ENCODE peak calls at places on chromosomes 6 and 20, in eight cellular contexts. One of them, this sample, is unnamed.

GRCh38 chr6:32123681-32124080 is 4.4 kb downstream of the ATF6B start:
- DNase-seq in OCI-LY7: no peak
- DNase-seq in activated CD4-positive, alpha-beta T cell treated with anti-CD3 and anti-CD28 coated beads, Interleukin-2, amount 50 U/mL, for 48 hours: no peak
- DNase-seq in WTC11: no peak
- DNase-seq in activated naive CD4-positive, alpha-beta T cell treated with anti-CD3 and anti-CD28 coated beads for 36 hours: no peak
- DNase-seq in hippocampal formation: no peak
- DNase-seq in GM10248: no peak
- DNase-seq in Calu3: no peak
- DNase-seq in this sample: no peak

GRCh38 chr6:17877196-17877889 is 110.1 kb downstream of the KIF13A start:
- DNase-seq in hippocampal formation: no peak
- DNase-seq in Calu3: no peak
- DNase-seq in activated CD4-positive, alpha-beta T cell treated with anti-CD3 and anti-CD28 coated beads, Interleukin-2, amount 50 U/mL, for 48 hours: no peak
- DNase-seq in GM10248: no peak
- DNase-seq in activated naive CD4-positive, alpha-beta T cell treated with anti-CD3 and anti-CD28 coated beads for 36 hours: no peak
- DNase-seq in WTC11: no peak
- DNase-seq in OCI-LY7: no peak
- DNase-seq in this sample: no peak

GRCh38 chr6:153231048-153231635 is 100.1 kb upstream of the RGS17 start:
- DNase-seq in OCI-LY7: peak; percentile 15
- DNase-seq in Calu3: peak; percentile 62
- DNase-seq in WTC11: peak; percentile 87
- DNase-seq in GM10248: peak; percentile 6
- DNase-seq in hippocampal formation: peak; percentile 3
- DNase-seq in activated CD4-positive, alpha-beta T cell treated with anti-CD3 and anti-CD28 coated beads, Interleukin-2, amount 50 U/mL, for 48 hours: peak; percentile 40
- DNase-seq in activated naive CD4-positive, alpha-beta T cell treated with anti-CD3 and anti-CD28 coated beads for 36 hours: peak; percentile 72
- DNase-seq in this sample: peak; percentile 31

GRCh38 chr20:10077081-10077471 is 42.3 kb downstream of the ANKEF1 start:
- DNase-seq in activated CD4-positive, alpha-beta T cell treated with anti-CD3 and anti-CD28 coated beads, Interleukin-2, amount 50 U/mL, for 48 hours: peak; percentile 2
- DNase-seq in Calu3: peak; percentile 43
- DNase-seq in hippocampal formation: no peak
- DNase-seq in activated naive CD4-positive, alpha-beta T cell treated with anti-CD3 and anti-CD28 coated beads for 36 hours: peak; percentile 10
- DNase-seq in OCI-LY7: no peak
- DNase-seq in GM10248: no peak
- DNase-seq in WTC11: peak; percentile 77
- DNase-seq in this sample: no peak

GRCh38 chr6:56713285-56713684 is 70.6 kb upstream of the DST start:
- DNase-seq in Calu3: peak; percentile 69
- DNase-seq in WTC11: no peak
- DNase-seq in hippocampal formation: no peak
- DNase-seq in activated CD4-positive, alpha-beta T cell treated with anti-CD3 and anti-CD28 coated beads, Interleukin-2, amount 50 U/mL, for 48 hours: no peak
- DNase-seq in OCI-LY7: no peak
- DNase-seq in GM10248: no peak
- DNase-seq in activated naive CD4-positive, alpha-beta T cell treated with anti-CD3 and anti-CD28 coated beads for 36 hours: no peak
- DNase-seq in this sample: no peak

GRCh38 chr6:150142304-150142656 is 564 bp upstream of the PPP1R14C start:
- DNase-seq in GM10248: no peak
- DNase-seq in OCI-LY7: no peak
- DNase-seq in hippocampal formation: no peak
- DNase-seq in activated naive CD4-positive, alpha-beta T cell treated with anti-CD3 and anti-CD28 coated beads for 36 hours: no peak
- DNase-seq in Calu3: peak; percentile 27
- DNase-seq in activated CD4-positive, alpha-beta T cell treated with anti-CD3 and anti-CD28 coated beads, Interleukin-2, amount 50 U/mL, for 48 hours: no peak
- DNase-seq in WTC11: no peak
- DNase-seq in this sample: no peak

GRCh38 chr20:61123751-61124368 is 128.2 kb upstream of the CDH4 start:
- DNase-seq in Calu3: no peak
- DNase-seq in OCI-LY7: no peak
- DNase-seq in activated naive CD4-positive, alpha-beta T cell treated with anti-CD3 and anti-CD28 coated beads for 36 hours: no peak
- DNase-seq in WTC11: no peak
- DNase-seq in GM10248: no peak
- DNase-seq in activated CD4-positive, alpha-beta T cell treated with anti-CD3 and anti-CD28 coated beads, Interleukin-2, amount 50 U/mL, for 48 hours: no peak
- DNase-seq in hippocampal formation: no peak
- DNase-seq in this sample: no peak

GRCh38 chr6:167824591-167825041 is 2.1 kb upstream of the AFDN start:
- DNase-seq in activated CD4-positive, alpha-beta T cell treated with anti-CD3 and anti-CD28 coated beads, Interleukin-2, amount 50 U/mL, for 48 hours: no peak
- DNase-seq in activated naive CD4-positive, alpha-beta T cell treated with anti-CD3 and anti-CD28 coated beads for 36 hours: no peak
- DNase-seq in OCI-LY7: no peak
- DNase-seq in hippocampal formation: peak; percentile 39
- DNase-seq in Calu3: no peak
- DNase-seq in GM10248: no peak
- DNase-seq in WTC11: no peak
- DNase-seq in this sample: no peak

GRCh38 chr6:27651371-27651732 is 178.4 kb upstream of the ZNF184 start:
- DNase-seq in hippocampal formation: no peak
- DNase-seq in activated naive CD4-positive, alpha-beta T cell treated with anti-CD3 and anti-CD28 coated beads for 36 hours: no peak
- DNase-seq in Calu3: peak; percentile 45
- DNase-seq in activated CD4-positive, alpha-beta T cell treated with anti-CD3 and anti-CD28 coated beads, Interleukin-2, amount 50 U/mL, for 48 hours: no peak
- DNase-seq in WTC11: no peak
- DNase-seq in OCI-LY7: no peak
- DNase-seq in GM10248: no peak
- DNase-seq in this sample: no peak

GRCh38 chr6:28922841-28923317 is 906 bp downstream of the TRIM27 start:
- DNase-seq in activated CD4-positive, alpha-beta T cell treated with anti-CD3 and anti-CD28 coated beads, Interleukin-2, amount 50 U/mL, for 48 hours: peak; percentile 43
- DNase-seq in hippocampal formation: no peak
- DNase-seq in GM10248: peak; percentile 51
- DNase-seq in Calu3: peak; percentile 52
- DNase-seq in activated naive CD4-positive, alpha-beta T cell treated with anti-CD3 and anti-CD28 coated beads for 36 hours: peak; percentile 57
- DNase-seq in WTC11: no peak
- DNase-seq in OCI-LY7: peak; percentile 74
- DNase-seq in this sample: peak; percentile 55

GRCh38 chr20:46546293-46546692 is 4.2 kb downstream of the OCSTAMP start:
- DNase-seq in hippocampal formation: no peak
- DNase-seq in OCI-LY7: no peak
- DNase-seq in Calu3: no peak
- DNase-seq in activated naive CD4-positive, alpha-beta T cell treated with anti-CD3 and anti-CD28 coated beads for 36 hours: no peak
- DNase-seq in activated CD4-positive, alpha-beta T cell treated with anti-CD3 and anti-CD28 coated beads, Interleukin-2, amount 50 U/mL, for 48 hours: no peak
- DNase-seq in WTC11: no peak
- DNase-seq in GM10248: no peak
- DNase-seq in this sample: no peak

GRCh38 chr20:14853079-14853478 is 515.7 kb upstream of the FLRT3 start:
- DNase-seq in activated CD4-positive, alpha-beta T cell treated with anti-CD3 and anti-CD28 coated beads, Interleukin-2, amount 50 U/mL, for 48 hours: no peak
- DNase-seq in OCI-LY7: no peak
- DNase-seq in activated naive CD4-positive, alpha-beta T cell treated with anti-CD3 and anti-CD28 coated beads for 36 hours: no peak
- DNase-seq in GM10248: no peak
- DNase-seq in hippocampal formation: no peak
- DNase-seq in Calu3: no peak
- DNase-seq in WTC11: no peak
- DNase-seq in this sample: no peak

GRCh38 chr6:35392111-35392702 is 49.8 kb downstream of the PPARD start:
- DNase-seq in hippocampal formation: no peak
- DNase-seq in OCI-LY7: no peak
- DNase-seq in WTC11: no peak
- DNase-seq in GM10248: no peak
- DNase-seq in Calu3: peak; percentile 92
- DNase-seq in activated CD4-positive, alpha-beta T cell treated with anti-CD3 and anti-CD28 coated beads, Interleukin-2, amount 50 U/mL, for 48 hours: no peak
- DNase-seq in activated naive CD4-positive, alpha-beta T cell treated with anti-CD3 and anti-CD28 coated beads for 36 hours: no peak
- DNase-seq in this sample: no peak

GRCh38 chr6:41940759-41941279 is 789 bp downstream of the CCND3 start:
- DNase-seq in WTC11: peak; percentile 54
- DNase-seq in activated naive CD4-positive, alpha-beta T cell treated with anti-CD3 and anti-CD28 coated beads for 36 hours: peak; percentile 74
- DNase-seq in GM10248: peak; percentile 40
- DNase-seq in hippocampal formation: peak; percentile 10
- DNase-seq in Calu3: peak; percentile 62
- DNase-seq in activated CD4-positive, alpha-beta T cell treated with anti-CD3 and anti-CD28 coated beads, Interleukin-2, amount 50 U/mL, for 48 hours: peak; percentile 62
- DNase-seq in OCI-LY7: peak; percentile 64
- DNase-seq in this sample: peak; percentile 95

GRCh38 chr6:105896821-105897095 is 189.4 kb upstream of the PRDM1 start:
- DNase-seq in OCI-LY7: no peak
- DNase-seq in Calu3: no peak
- DNase-seq in hippocampal formation: no peak
- DNase-seq in activated CD4-positive, alpha-beta T cell treated with anti-CD3 and anti-CD28 coated beads, Interleukin-2, amount 50 U/mL, for 48 hours: no peak
- DNase-seq in GM10248: no peak
- DNase-seq in WTC11: no peak
- DNase-seq in activated naive CD4-positive, alpha-beta T cell treated with anti-CD3 and anti-CD28 coated beads for 36 hours: no peak
- DNase-seq in this sample: no peak

GRCh38 chr6:1624848-1625341 is 15.2 kb downstream of the FOXC1 start:
- DNase-seq in OCI-LY7: no peak
- DNase-seq in GM10248: no peak
- DNase-seq in activated CD4-positive, alpha-beta T cell treated with anti-CD3 and anti-CD28 coated beads, Interleukin-2, amount 50 U/mL, for 48 hours: no peak
- DNase-seq in hippocampal formation: no peak
- DNase-seq in activated naive CD4-positive, alpha-beta T cell treated with anti-CD3 and anti-CD28 coated beads for 36 hours: no peak
- DNase-seq in WTC11: no peak
- DNase-seq in Calu3: no peak
- DNase-seq in this sample: no peak

GRCh38 chr20:8855315-8855714 is 213.6 kb upstream of the PLCB4 start:
- DNase-seq in WTC11: no peak
- DNase-seq in activated CD4-positive, alpha-beta T cell treated with anti-CD3 and anti-CD28 coated beads, Interleukin-2, amount 50 U/mL, for 48 hours: no peak
- DNase-seq in OCI-LY7: no peak
- DNase-seq in activated naive CD4-positive, alpha-beta T cell treated with anti-CD3 and anti-CD28 coated beads for 36 hours: no peak
- DNase-seq in hippocampal formation: no peak
- DNase-seq in GM10248: no peak
- DNase-seq in Calu3: no peak
- DNase-seq in this sample: no peak

GRCh38 chr6:170522565-170523183 is 30.4 kb downstream of the PSMB1 start:
- DNase-seq in GM10248: peak; percentile 20
- DNase-seq in hippocampal formation: no peak
- DNase-seq in activated naive CD4-positive, alpha-beta T cell treated with anti-CD3 and anti-CD28 coated beads for 36 hours: no peak
- DNase-seq in Calu3: peak; percentile 3
- DNase-seq in WTC11: peak; percentile 62
- DNase-seq in activated CD4-positive, alpha-beta T cell treated with anti-CD3 and anti-CD28 coated beads, Interleukin-2, amount 50 U/mL, for 48 hours: no peak
- DNase-seq in OCI-LY7: no peak
- DNase-seq in this sample: peak; percentile 23

GRCh38 chr20:49529470-49529869 is 38.5 kb downstream of the PTGIS start:
- DNase-seq in OCI-LY7: no peak
- DNase-seq in activated CD4-positive, alpha-beta T cell treated with anti-CD3 and anti-CD28 coated beads, Interleukin-2, amount 50 U/mL, for 48 hours: no peak
- DNase-seq in Calu3: no peak
- DNase-seq in GM10248: no peak
- DNase-seq in WTC11: no peak
- DNase-seq in hippocampal formation: no peak
- DNase-seq in activated naive CD4-positive, alpha-beta T cell treated with anti-CD3 and anti-CD28 coated beads for 36 hours: no peak
- DNase-seq in this sample: no peak

GRCh38 chr20:39289831-39290230 is 327.7 kb downstream of the DHX35 start:
- DNase-seq in GM10248: no peak
- DNase-seq in hippocampal formation: no peak
- DNase-seq in activated naive CD4-positive, alpha-beta T cell treated with anti-CD3 and anti-CD28 coated beads for 36 hours: no peak
- DNase-seq in WTC11: peak; percentile 25
- DNase-seq in activated CD4-positive, alpha-beta T cell treated with anti-CD3 and anti-CD28 coated beads, Interleukin-2, amount 50 U/mL, for 48 hours: no peak
- DNase-seq in OCI-LY7: no peak
- DNase-seq in Calu3: no peak
- DNase-seq in this sample: no peak

GRCh38 chr20:63226020-63226943 is 9.4 kb upstream of the BIRC7 start:
- DNase-seq in Calu3: peak; percentile 36
- DNase-seq in GM10248: no peak
- DNase-seq in activated naive CD4-positive, alpha-beta T cell treated with anti-CD3 and anti-CD28 coated beads for 36 hours: no peak
- DNase-seq in activated CD4-positive, alpha-beta T cell treated with anti-CD3 and anti-CD28 coated beads, Interleukin-2, amount 50 U/mL, for 48 hours: no peak
- DNase-seq in OCI-LY7: no peak
- DNase-seq in WTC11: no peak
- DNase-seq in hippocampal formation: no peak
- DNase-seq in this sample: no peak

GRCh38 chr20:41426361-41426900 is 59.8 kb upstream of the EMILIN3 start:
- DNase-seq in WTC11: no peak
- DNase-seq in GM10248: no peak
- DNase-seq in activated CD4-positive, alpha-beta T cell treated with anti-CD3 and anti-CD28 coated beads, Interleukin-2, amount 50 U/mL, for 48 hours: no peak
- DNase-seq in OCI-LY7: no peak
- DNase-seq in Calu3: no peak
- DNase-seq in activated naive CD4-positive, alpha-beta T cell treated with anti-CD3 and anti-CD28 coated beads for 36 hours: no peak
- DNase-seq in hippocampal formation: no peak
- DNase-seq in this sample: no peak

GRCh38 chr6:12336121-12336971 is 46.2 kb downstream of the EDN1 start:
- DNase-seq in activated naive CD4-positive, alpha-beta T cell treated with anti-CD3 and anti-CD28 coated beads for 36 hours: no peak
- DNase-seq in activated CD4-positive, alpha-beta T cell treated with anti-CD3 and anti-CD28 coated beads, Interleukin-2, amount 50 U/mL, for 48 hours: no peak
- DNase-seq in WTC11: no peak
- DNase-seq in OCI-LY7: no peak
- DNase-seq in GM10248: peak; percentile 65
- DNase-seq in Calu3: no peak
- DNase-seq in hippocampal formation: no peak
- DNase-seq in this sample: no peak

GRCh38 chr6:159760602-159761057 is 1.2 kb upstream of the ACAT2 start:
- DNase-seq in Calu3: no peak
- DNase-seq in WTC11: peak; percentile 25
- DNase-seq in hippocampal formation: no peak
- DNase-seq in GM10248: no peak
- DNase-seq in activated naive CD4-positive, alpha-beta T cell treated with anti-CD3 and anti-CD28 coated beads for 36 hours: no peak
- DNase-seq in OCI-LY7: no peak
- DNase-seq in activated CD4-positive, alpha-beta T cell treated with anti-CD3 and anti-CD28 coated beads, Interleukin-2, amount 50 U/mL, for 48 hours: no peak
- DNase-seq in this sample: no peak

GRCh38 chr6:157711060-157711459 is 112.0 kb upstream of the SNX9 start:
- DNase-seq in WTC11: no peak
- DNase-seq in GM10248: no peak
- DNase-seq in OCI-LY7: no peak
- DNase-seq in Calu3: no peak
- DNase-seq in hippocampal formation: no peak
- DNase-seq in activated naive CD4-positive, alpha-beta T cell treated with anti-CD3 and anti-CD28 coated beads for 36 hours: no peak
- DNase-seq in activated CD4-positive, alpha-beta T cell treated with anti-CD3 and anti-CD28 coated beads, Interleukin-2, amount 50 U/mL, for 48 hours: no peak
- DNase-seq in this sample: no peak

GRCh38 chr20:3276400-3277015 is 37.5 kb upstream of the SLC4A11 start:
- DNase-seq in OCI-LY7: peak; percentile 14
- DNase-seq in activated naive CD4-positive, alpha-beta T cell treated with anti-CD3 and anti-CD28 coated beads for 36 hours: peak; percentile 9
- DNase-seq in Calu3: peak; percentile 4
- DNase-seq in GM10248: peak; percentile 42
- DNase-seq in activated CD4-positive, alpha-beta T cell treated with anti-CD3 and anti-CD28 coated beads, Interleukin-2, amount 50 U/mL, for 48 hours: no peak
- DNase-seq in WTC11: peak; percentile 23
- DNase-seq in hippocampal formation: peak; percentile 3
- DNase-seq in this sample: no peak